ENCODE peak calls at places on chromosomes 5 and 9, in nine cellular contexts. M, E, P, D, W, V, T, Q and H are unnamed samples.

GRCh38 chr5:124645396-124645795 is 101.0 kb downstream of the ZNF608 start:
- DNase-seq in W (no peak), D (no peak), Q (peak), P (no peak), E (no peak), M (no peak), V (no peak), T (no peak), H (no peak)

GRCh38 chr5:98839469-98840383 is 66.3 kb downstream of the RGMB start:
- DNase-seq in E (peak), M (peak), V (no peak), T (no peak), Q (no peak), D (no peak), P (no peak), W (no peak), H (no peak)

GRCh38 chr9:20621553-20622329 is 558 bp downstream of the MLLT3 start:
- DNase-seq in M (peak), W (peak), V (no peak), D (peak), T (no peak), Q (peak), P (peak), E (peak), H (no peak)

GRCh38 chr5:85452322-85453025 is 1067.8 kb upstream of the EDIL3 start:
- DNase-seq in M (peak), E (no peak), P (no peak), Q (no peak), D (no peak), T (no peak), W (no peak), V (no peak), H (no peak)

GRCh38 chr5:142717582-142718215 is 31.8 kb upstream of the FGF1 start:
- DNase-seq in Q (no peak), T (no peak), V (no peak), P (no peak), M (peak), W (peak), E (peak), D (no peak), H (no peak)

GRCh38 chr9:137757613-137758029 is 120.0 kb upstream of the CACNA1B start:
- DNase-seq in D (no peak), T (peak), V (peak), P (no peak), Q (peak), E (no peak), W (no peak), M (peak), H (peak)

GRCh38 chr9:70519912-70520724 is 105.7 kb upstream of the KLF9 start:
- DNase-seq in V (no peak), P (no peak), Q (no peak), W (no peak), T (no peak), M (no peak), D (no peak), E (no peak), H (no peak)

GRCh38 chr9:127166651-127167524 is 44.5 kb upstream of the ANGPTL2 start:
- DNase-seq in T (peak), W (no peak), P (no peak), V (peak), M (peak), D (no peak), Q (peak), E (no peak), H (peak)

GRCh38 chr5:160303690-160304089 is 8.7 kb downstream of the CCNJL start:
- DNase-seq in V (no peak), Q (no peak), D (no peak), W (no peak), P (no peak), T (no peak), M (no peak), E (no peak), H (no peak)

GRCh38 chr5:44532981-44533380 is 143.8 kb upstream of the FGF10 start:
- DNase-seq in V (no peak), M (no peak), T (no peak), P (no peak), W (no peak), E (no peak), Q (no peak), D (no peak), H (no peak)

GRCh38 chr5:176631383-176631970 is 1.0 kb downstream of the EIF4E1B start:
- DNase-seq in E (no peak), D (no peak), M (no peak), W (no peak), T (no peak), P (no peak), V (no peak), Q (no peak), H (no peak)

GRCh38 chr9:89916001-89916635 is 311.3 kb downstream of the GADD45G start:
- DNase-seq in M (no peak), Q (no peak), V (no peak), P (no peak), T (no peak), D (no peak), W (peak), E (peak), H (no peak)

GRCh38 chr5:122030251-122030650 is 47.8 kb downstream of the LOX start:
- DNase-seq in E (peak), D (no peak), V (no peak), M (no peak), T (no peak), W (peak), P (no peak), Q (no peak), H (no peak)

GRCh38 chr5:106321242-106321641 is 1349.5 kb downstream of the EFNA5 start:
- DNase-seq in D (no peak), T (no peak), V (no peak), W (no peak), M (peak), P (no peak), E (no peak), Q (no peak), H (no peak)

GRCh38 chr5:108730617-108731340 is 16.9 kb upstream of the FER start:
- DNase-seq in W (no peak), P (no peak), V (no peak), Q (no peak), T (no peak), D (no peak), M (no peak), E (no peak), H (no peak)

GRCh38 chr9:99071313-99072039 is 33.4 kb upstream of the TGFBR1 start:
- DNase-seq in T (no peak), E (no peak), Q (no peak), V (no peak), P (no peak), M (no peak), W (no peak), D (no peak), H (no peak)

GRCh38 chr5:14748180-14748900 is 83.8 kb downstream of the OTULIN start:
- DNase-seq in E (no peak), W (no peak), Q (no peak), V (no peak), D (no peak), T (no peak), M (no peak), P (no peak), H (no peak)

GRCh38 chr5:178989311-178989710 is 5.8 kb downstream of the GRM6 start:
- DNase-seq in D (no peak), T (no peak), V (no peak), W (no peak), E (no peak), M (no peak), P (no peak), Q (no peak), H (no peak)

GRCh38 chr9:89311346-89312153 is 555 bp downstream of the CKS2 start:
- DNase-seq in E (no peak), T (no peak), Q (peak), V (no peak), M (no peak), P (peak), D (no peak), W (no peak), H (no peak)

GRCh38 chr5:14463629-14464028 is 118.0 kb upstream of the OTULINL start:
- DNase-seq in V (no peak), P (no peak), D (no peak), W (no peak), T (no peak), Q (no peak), M (peak), E (peak), H (no peak)

GRCh38 chr9:114386886-114387677 is 700 bp downstream of the AKNA start:
- DNase-seq in D (no peak), V (no peak), P (peak), E (no peak), M (no peak), W (no peak), T (no peak), Q (peak), H (no peak)

GRCh38 chr9:94973491-94973941 is 247.0 kb downstream of the AOPEP start:
- DNase-seq in W (no peak), P (no peak), Q (no peak), D (no peak), E (no peak), M (no peak), V (no peak), T (no peak), H (no peak)

GRCh38 chr5:74386571-74387334 is 253.8 kb downstream of the ENC1 start:
- DNase-seq in T (peak), V (no peak), Q (no peak), P (no peak), D (no peak), E (no peak), W (no peak), M (peak), H (no peak)

GRCh38 chr5:135222171-135222681 is 176.8 kb downstream of the MACROH2A1 start:
- DNase-seq in V (peak), E (no peak), T (no peak), M (peak), W (no peak), P (no peak), Q (peak), D (no peak), H (no peak)

GRCh38 chr5:39424751-39425524 is at the start of gene DAB2:
- DNase-seq in V (peak), Q (peak), T (peak), P (peak), M (peak), D (peak), E (peak), W (peak), H (no peak)

GRCh38 chr5:42487077-42487476 is 63.8 kb downstream of the GHR start:
- DNase-seq in W (no peak), M (peak), E (no peak), V (no peak), T (no peak), D (no peak), P (no peak), Q (no peak), H (no peak)

GRCh38 chr5:147902606-147903115 is 3.7 kb downstream of the C5orf46 start:
- DNase-seq in T (no peak), P (no peak), D (no peak), M (no peak), Q (no peak), V (no peak), W (no peak), E (no peak), H (no peak)

GRCh38 chr5:177495243-177496060 is 2.0 kb downstream of the PDLIM7 start:
- DNase-seq in E (peak), D (no peak), W (peak), M (peak), T (peak), P (peak), V (no peak), Q (peak), H (no peak)

GRCh38 chr5:14035859-14036440 is 91.5 kb upstream of the DNAH5 start:
- DNase-seq in Q (no peak), E (peak), V (peak), D (no peak), P (peak), T (peak), W (peak), M (peak), H (no peak)

GRCh38 chr9:18822850-18823249 is 210.2 kb downstream of the SAXO1 start:
- DNase-seq in V (no peak), W (no peak), P (no peak), T (no peak), Q (no peak), E (no peak), D (no peak), M (no peak), H (no peak)

GRCh38 chr9:97468658-97469448 is 32.6 kb upstream of the TMOD1 start:
- DNase-seq in T (no peak), P (peak), W (peak), D (no peak), M (peak), E (peak), V (peak), Q (peak), H (peak)

GRCh38 chr5:157347301-157348048 is 81.6 kb downstream of the CYFIP2 start:
- DNase-seq in E (no peak), D (no peak), V (no peak), W (no peak), M (no peak), T (no peak), Q (peak), P (no peak), H (no peak)

GRCh38 chr5:15383469-15383868 is 116.5 kb upstream of the FBXL7 start:
- DNase-seq in P (no peak), V (no peak), Q (no peak), T (no peak), M (peak), E (no peak), W (peak), D (no peak), H (no peak)

GRCh38 chr9:93133641-93134017 is 422 bp downstream of the NINJ1 start:
- DNase-seq in E (peak), T (no peak), D (no peak), M (peak), P (peak), V (no peak), Q (peak), W (peak), H (no peak)

GRCh38 chr5:61587120-61587519 is 255.1 kb downstream of the ZSWIM6 start:
- DNase-seq in T (no peak), W (no peak), Q (no peak), M (peak), P (no peak), V (no peak), E (no peak), D (no peak), H (no peak)

GRCh38 chr5:141192110-141192725 is at the start of gene PCDHB10:
- DNase-seq in Q (no peak), P (no peak), E (peak), W (peak), V (peak), D (no peak), M (peak), T (no peak), H (no peak)

GRCh38 chr5:141182248-141182647 is at the start of gene PCDHB16:
- DNase-seq in V (no peak), T (no peak), W (peak), E (no peak), Q (no peak), M (no peak), P (no peak), D (no peak), H (no peak)

GRCh38 chr5:141186897-141187512 is at the start of gene PCDHB9:
- DNase-seq in Q (no peak), T (no peak), P (no peak), E (no peak), W (peak), D (no peak), M (no peak), V (peak), H (no peak)
- TF ChIP-seq CTCF in Q (peak), T (peak), P (no peak), E (peak), W (peak), D (peak), M (peak), V (peak), H (peak)

GRCh38 chr9:8183618-8184017 is 384.0 kb upstream of the DMAC1 start:
- DNase-seq in T (no peak), P (no peak), D (no peak), M (no peak), V (no peak), Q (no peak), W (no peak), E (no peak), H (no peak)

GRCh38 chr9:8179381-8180053 is 379.9 kb upstream of the DMAC1 start:
- DNase-seq in D (no peak), T (no peak), E (no peak), M (no peak), P (no peak), V (no peak), W (no peak), Q (no peak), H (no peak)
- H3K4me3 ChIP-seq in D (no peak), T (no peak), E (no peak), M (no peak), P (no peak), V (no peak), W (no peak), Q (no peak), H (no peak)

GRCh38 chr5:54148062-54148461 is 162.3 kb downstream of the ARL15 start:
- DNase-seq in V (no peak), E (no peak), T (no peak), M (no peak), P (no peak), Q (no peak), D (no peak), W (no peak), H (no peak)
- TF ChIP-seq CTCF in V (no peak), E (peak), T (no peak), M (no peak), P (no peak), Q (no peak), D (no peak), W (peak), H (no peak)

DNA sequence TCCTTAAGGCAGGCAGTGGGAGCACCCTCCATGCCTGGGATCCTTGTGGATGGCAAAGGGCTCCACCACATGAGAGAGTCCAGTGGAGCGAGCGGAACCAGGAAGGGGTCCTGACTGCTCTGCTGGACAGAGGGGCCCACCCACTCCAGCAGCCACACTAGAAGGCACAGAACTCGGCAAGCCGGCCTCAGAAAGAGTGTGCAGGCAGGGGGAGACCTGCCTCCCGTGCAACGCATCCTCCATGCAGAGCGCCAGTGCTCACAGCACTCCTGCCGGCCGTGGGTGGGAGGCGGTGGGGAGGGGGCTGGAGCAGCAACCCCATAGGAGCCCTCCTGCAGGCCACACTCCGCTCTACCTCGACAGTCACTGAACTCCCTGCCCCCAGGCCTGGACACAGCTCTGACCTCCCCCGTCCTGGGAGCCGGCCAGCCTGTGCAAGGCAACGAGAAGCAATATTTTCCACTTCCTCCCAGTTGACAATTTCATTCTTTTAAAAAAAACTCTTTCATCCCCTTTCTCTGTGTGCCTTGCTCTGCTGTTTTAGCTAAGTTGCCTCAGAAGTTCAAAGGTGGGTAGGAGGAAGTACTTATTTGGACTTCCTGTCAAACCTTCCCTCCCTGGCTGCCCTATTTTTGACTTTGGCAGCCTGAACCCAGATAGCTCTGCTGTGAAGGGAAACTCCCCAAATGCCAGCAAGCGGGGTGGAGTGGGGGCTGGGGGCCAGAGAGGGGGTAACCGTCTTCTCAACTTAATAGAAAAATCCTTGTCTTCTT is 5.3 kb upstream of the LCP2 start:
- DNase-seq in V (no peak), T (no peak), Q (peak), M (no peak), P (peak), D (no peak), W (no peak), E (no peak), H (peak)
- H3K4me3 ChIP-seq in V (no peak), T (no peak), Q (peak), M (no peak), P (no peak), D (no peak), W (no peak), E (no peak), H (no peak)

GRCh38 chr5:112737472-112738179 is at the start of gene APC:
- DNase-seq in D (peak), V (peak), W (peak), E (peak), Q (peak), T (peak), M (peak), P (peak), H (peak)
- TF ChIP-seq CTCF in D (peak), V (no peak), W (peak), E (no peak), Q (no peak), T (no peak), M (no peak), P (peak), H (no peak)

GRCh38 chr5:140266471-140267200 is 36.3 kb downstream of the PFDN1 start:
- DNase-seq in Q (no peak), V (no peak), T (no peak), W (no peak), M (no peak), E (no peak), P (no peak), D (no peak), H (no peak)
- H3K4me3 ChIP-seq in Q (no peak), V (no peak), T (no peak), W (no peak), M (no peak), E (no peak), P (no peak), D (no peak), H (no peak)

GRCh38 chr9:2955616-2956015 is 111.7 kb upstream of the PUM3 start:
- DNase-seq in W (no peak), V (no peak), T (no peak), P (no peak), Q (no peak), M (no peak), E (no peak), D (no peak), H (no peak)
- TF ChIP-seq CTCF in W (peak), V (no peak), T (no peak), P (no peak), Q (no peak), M (peak), E (no peak), D (no peak), H (no peak)

GRCh38 chr5:67090593-67090992 is 106.0 kb downstream of the CD180 start:
- DNase-seq in M (peak), T (no peak), D (no peak), P (no peak), Q (no peak), E (no peak), W (no peak), V (no peak), H (no peak)

GRCh38 chr5:67093259-67093658 is 103.3 kb downstream of the CD180 start:
- DNase-seq in T (no peak), P (no peak), M (no peak), W (no peak), Q (no peak), E (no peak), V (no peak), D (no peak), H (no peak)

GRCh38 chr5:67092447-67093023 is 104.1 kb downstream of the CD180 start:
- DNase-seq in T (no peak), P (no peak), W (no peak), E (no peak), Q (no peak), M (peak), D (no peak), V (no peak), H (no peak)

GRCh38 chr5:67095346-67095871 is 101.2 kb downstream of the CD180 start:
- DNase-seq in D (no peak), Q (peak), E (no peak), P (peak), T (no peak), V (no peak), W (peak), M (no peak), H (no peak)

GRCh38 chr5:67094476-67095300 is 101.9 kb downstream of the CD180 start:
- DNase-seq in Q (no peak), W (peak), P (peak), T (peak), M (peak), E (no peak), D (no peak), V (no peak), H (no peak)
- H3K4me3 ChIP-seq in Q (no peak), W (no peak), P (no peak), T (no peak), M (no peak), E (no peak), D (no peak), V (no peak), H (no peak)

GRCh38 chr5:150613991-150614650 is 26.3 kb upstream of the SYNPO start:
- DNase-seq in M (no peak), W (no peak), P (no peak), V (no peak), E (peak), Q (no peak), D (no peak), T (no peak), H (no peak)
- TF ChIP-seq CTCF in M (peak), W (peak), P (no peak), V (peak), E (peak), Q (peak), D (peak), T (peak), H (peak)

GRCh38 chr9:91192379-91192775 is 169.3 kb downstream of the AUH start:
- DNase-seq in M (no peak), P (no peak), V (no peak), Q (no peak), E (no peak), T (no peak), W (no peak), D (no peak), H (no peak)

GRCh38 chr9:91195372-91196012 is 166.2 kb downstream of the AUH start:
- DNase-seq in E (no peak), W (no peak), V (no peak), P (no peak), M (no peak), T (no peak), Q (no peak), D (no peak), H (no peak)

GRCh38 chr9:91192785-91193657 is 168.7 kb downstream of the AUH start:
- DNase-seq in W (peak), P (peak), M (peak), T (peak), V (peak), D (no peak), Q (peak), E (peak), H (no peak)

GRCh38 chr9:91191443-91192378 is 170.0 kb downstream of the AUH start:
- DNase-seq in T (no peak), M (no peak), V (no peak), P (no peak), W (no peak), Q (peak), D (no peak), E (no peak), H (no peak)

GRCh38 chr9:91193658-91194391 is 167.9 kb downstream of the AUH start:
- DNase-seq in M (peak), T (no peak), V (peak), Q (peak), W (peak), E (peak), D (peak), P (peak), H (no peak)
- H3K4me3 ChIP-seq in M (peak), T (peak), V (peak), Q (peak), W (peak), E (peak), D (peak), P (peak), H (peak)